ENCODE peak calls at places on chromosomes 12 and 14, in six cellular contexts. D is GM23248, R is HCT116, B is PC-3, H is SK-N-SH, L is MM.1S. T is an unnamed sample.
A peak's percentile ranks its signal among the peaks of the same experiment; 100 is the strongest.

GRCh38 chr14:54786816-54787215 is 115.8 kb downstream of the GCH1 start:
- DNase-seq in L (no peak), D (no peak), H (no peak), B (no peak), R (no peak), T (no peak)

GRCh38 chr12:30169839-30170591 is 386.3 kb upstream of the TMTC1 start:
- DNase-seq in H (no peak), D (no peak), R (no peak), L (no peak), B (no peak), T (peak; percentile 66)

GRCh38 chr14:61525293-61526011 is 169.9 kb upstream of the HIF1A start:
- DNase-seq in L (peak; percentile 54), D (peak; percentile 82), B (peak; percentile 100), H (no peak), R (peak; percentile 97), T (no peak)

GRCh38 chr14:29681308-29681707 is 246.3 kb downstream of the PRKD1 start:
- DNase-seq in L (no peak), D (peak; percentile 30), B (peak; percentile 19), R (no peak), H (no peak), T (no peak)

GRCh38 chr14:24367506-24368214 is at the start of gene NFATC4:
- DNase-seq in R (peak; percentile 81), B (peak; percentile 83), L (peak; percentile 64), H (peak; percentile 88), D (peak; percentile 92), T (peak; percentile 87)

GRCh38 chr12:90163975-90164374 is 455.3 kb upstream of the ATP2B1 start:
- DNase-seq in B (peak; percentile 16), L (no peak), H (no peak), R (no peak), D (peak; percentile 5), T (no peak)

GRCh38 chr14:67517083-67517482 is 16.0 kb upstream of the PLEKHH1 start:
- DNase-seq in R (no peak), B (no peak), D (peak; percentile 67), H (no peak), L (no peak), T (peak; percentile 74)

GRCh38 chr14:22540286-22540685 is 48.7 kb downstream of the DAD1 start:
- DNase-seq in D (no peak), H (no peak), L (no peak), R (no peak), B (no peak), T (no peak)

GRCh38 chr12:124681779-124682391 is 114.5 kb upstream of the NCOR2 start:
- DNase-seq in L (no peak), D (peak; percentile 82), H (no peak), R (no peak), B (peak; percentile 75), T (no peak)

GRCh38 chr14:64692597-64693350 is 11.4 kb upstream of the PLEKHG3 start:
- DNase-seq in B (peak; percentile 62), R (no peak), D (peak; percentile 26), H (no peak), L (no peak), T (no peak)

GRCh38 chr12:107355004-107355565 is 261.7 kb upstream of the CRY1 start:
- DNase-seq in B (no peak), H (no peak), R (no peak), L (no peak), D (no peak), T (no peak)

GRCh38 chr12:879641-880040 is 69.9 kb downstream of the RAD52 start:
- DNase-seq in L (no peak), H (no peak), D (peak; percentile 74), B (no peak), R (no peak), T (no peak)

GRCh38 chr12:51183816-51184215 is 10.9 kb upstream of the TFCP2 start:
- DNase-seq in R (no peak), L (no peak), D (peak; percentile 21), B (peak; percentile 1), H (peak; percentile 65), T (no peak)

GRCh38 chr14:100140452-100141132 is 18.9 kb downstream of the DEGS2 start:
- DNase-seq in B (no peak), H (no peak), D (no peak), R (no peak), L (no peak), T (peak; percentile 88)

GRCh38 chr14:24430682-24431568 is 1.2 kb downstream of the KHNYN start:
- DNase-seq in H (no peak), B (peak; percentile 28), R (no peak), D (peak; percentile 80), L (peak; percentile 75), T (peak; percentile 10)

GRCh38 chr12:97277030-97277429 is 185.6 kb upstream of the RMST start:
- DNase-seq in L (no peak), R (no peak), H (no peak), B (no peak), D (no peak), T (no peak)

GRCh38 chr12:3727877-3728632 is 24.9 kb downstream of the CRACR2A start:
- DNase-seq in L (no peak), R (no peak), B (no peak), H (no peak), D (no peak), T (peak; percentile 20)

GRCh38 chr12:90292183-90292582 is 583.5 kb upstream of the ATP2B1 start:
- DNase-seq in R (no peak), L (no peak), B (no peak), H (no peak), D (no peak), T (no peak)

GRCh38 chr14:46819117-46819516 is 167.5 kb upstream of the RPL10L start:
- DNase-seq in R (no peak), L (no peak), H (no peak), D (no peak), B (no peak), T (no peak)

GRCh38 chr12:53217049-53217929 is 10.2 kb upstream of the ITGB7 start:
- DNase-seq in L (no peak), H (no peak), D (peak; percentile 86), R (no peak), B (peak; percentile 73), T (peak; percentile 79)

GRCh38 chr12:106113042-106113441 is 25.7 kb downstream of the NUAK1 start:
- DNase-seq in D (peak; percentile 93), H (no peak), L (peak; percentile 72), B (peak; percentile 81), R (peak; percentile 19), T (no peak)

GRCh38 chr12:56084958-56085543 is 5.1 kb downstream of the ERBB3 start:
- DNase-seq in B (peak; percentile 57), H (no peak), D (peak; percentile 17), L (no peak), R (no peak), T (peak; percentile 61)

GRCh38 chr12:10205251-10205807 is 7.3 kb upstream of the GABARAPL1 start:
- DNase-seq in L (no peak), D (peak; percentile 79), B (peak; percentile 65), H (no peak), R (no peak), T (no peak)

GRCh38 chr14:60249321-60250251 is 565 bp downstream of the PPM1A start:
- DNase-seq in H (peak; percentile 94), L (peak; percentile 53), B (peak; percentile 88), R (peak; percentile 22), D (peak; percentile 81), T (peak; percentile 95)

GRCh38 chr12:98935847-98936246 is 290.8 kb downstream of the APAF1 start:
- DNase-seq in B (no peak), D (no peak), L (no peak), H (no peak), R (no peak), T (no peak)

GRCh38 chr14:99133563-99134332 is 138.2 kb downstream of the BCL11B start:
- DNase-seq in D (no peak), L (no peak), B (no peak), R (no peak), H (peak; percentile 1), T (no peak)

GRCh38 chr12:68915055-68915454 is 17.9 kb downstream of the CPM start:
- DNase-seq in B (peak; percentile 59), R (no peak), D (peak; percentile 95), H (no peak), L (no peak), T (no peak)

GRCh38 chr14:93231129-93231979 is 24.3 kb downstream of the UBR7 start:
- DNase-seq in B (peak; percentile 21), R (no peak), L (no peak), D (peak; percentile 88), H (peak; percentile 95), T (no peak)

GRCh38 chr12:132163911-132164288 is 19.6 kb downstream of the NOC4L start:
- DNase-seq in H (peak; percentile 54), L (no peak), B (no peak), R (no peak), D (peak; percentile 16), T (no peak)

GRCh38 chr12:132289356-132290202 is 39.8 kb downstream of the GALNT9 start:
- DNase-seq in D (no peak), L (no peak), R (no peak), B (peak; percentile 68), H (no peak), T (peak; percentile 76)

GRCh38 chr12:122889658-122890561 is 6.0 kb downstream of the VPS37B start:
- DNase-seq in R (no peak), H (no peak), L (no peak), B (no peak), D (no peak), T (no peak)
- H3K4me2 ChIP-seq in R (peak overlapping the region; percentile 86), H (no peak overlapping the region), L (peak overlapping the region; percentile 92), B (peak overlapping the region; percentile 84), D (no peak overlapping the region), T (no peak overlapping the region)

DNA sequence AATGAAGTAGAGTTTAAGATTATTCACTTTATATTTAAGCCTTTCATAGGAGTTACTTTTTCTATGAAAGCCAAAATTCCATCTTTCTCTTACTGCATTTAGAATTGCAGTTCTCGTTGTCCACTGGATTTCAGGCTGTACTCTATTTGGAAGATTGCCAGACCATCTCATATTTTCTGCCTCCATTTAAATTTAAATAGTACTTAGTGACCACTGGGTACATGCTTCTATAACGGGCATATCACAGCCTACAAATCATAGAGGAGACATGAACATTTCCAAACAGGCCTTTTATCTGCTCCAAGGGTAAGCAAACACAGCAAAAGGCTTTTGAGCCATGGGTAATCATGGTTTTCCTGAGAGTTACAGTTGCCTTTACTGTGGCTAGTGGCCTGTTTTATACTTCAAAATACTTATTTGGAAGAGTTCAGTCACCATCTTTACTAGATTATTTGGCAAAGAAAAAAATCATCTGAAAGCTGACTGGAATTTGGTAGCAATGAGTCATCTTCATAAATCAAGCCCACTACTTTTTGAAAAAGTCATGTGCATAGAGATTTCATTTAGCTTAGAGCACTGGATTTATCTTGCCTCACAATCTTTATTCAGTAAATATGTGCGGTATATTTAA is 15.7 kb downstream of the ANO6 start:
- DNase-seq in H (no peak), D (peak; percentile 82), R (no peak), L (no peak), B (peak; percentile 81), T (no peak)
- TF ChIP-seq EZH2phosphoT487 in H (no peak), D (no peak), R (no peak), L (no peak), B (no peak), T (no peak)

GRCh38 chr12:48788852-48789775 is at the start of gene ADCY6:
- DNase-seq in R (peak; percentile 29), B (peak; percentile 72), H (peak; percentile 96), D (peak; percentile 73), L (peak; percentile 55), T (peak; percentile 93)
- H3K9ac ChIP-seq in R (peak within 1 kb of the TSS; percentile 81), B (peak within 1 kb of the TSS; percentile 77), H (peak within 1 kb of the TSS; percentile 83), D (peak within 1 kb of the TSS; percentile 82), L (peak within 1 kb of the TSS; percentile 87), T (peak within 1 kb of the TSS; percentile 83)

DNA sequence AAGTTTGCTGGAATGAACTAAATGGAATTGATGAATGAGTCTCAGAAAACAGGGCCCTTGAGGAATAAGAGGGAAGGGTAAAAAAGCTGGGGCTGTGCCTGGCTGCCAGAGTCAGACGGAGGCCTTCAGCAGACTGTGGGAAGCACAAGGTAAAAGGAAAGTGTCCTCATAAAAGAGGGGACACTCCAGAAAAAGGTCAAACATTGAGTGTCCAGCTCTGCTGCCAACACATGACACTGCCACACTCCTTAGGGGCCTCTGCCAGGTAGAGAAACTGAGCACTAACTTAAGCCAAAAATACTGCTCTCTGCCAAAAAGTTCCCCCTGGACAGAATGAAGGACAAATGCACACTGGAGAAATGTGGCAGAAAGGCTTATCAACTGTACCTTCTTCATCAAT is 39.2 kb downstream of the GLT8D2 start:
- DNase-seq in R (no peak), B (no peak), D (no peak), L (no peak), H (no peak), T (no peak)
- H3K4me2 ChIP-seq in R (peak overlapping the region; percentile 13), B (peak overlapping the region; percentile 18), D (peak overlapping the region; percentile 36), L (no peak overlapping the region), H (peak overlapping the region; percentile 49), T (no peak overlapping the region)

T was measured in neural progenitor cell.